ENCODE peak calls at places on chromosomes 11 and 22, in six cellular contexts. F, U, T, K, E and W are unnamed samples.

GRCh38 chr11:1084561-1085439 is 10.1 kb downstream of the MUC2 start:
- DNase-seq in F (no peak), U (peak; percentile 35), T (no peak), K (no peak), E (no peak), W (no peak)

GRCh38 chr11:41954034-41954433 is 494.6 kb upstream of the LRRC4C start:
- DNase-seq in F (no peak), U (no peak), T (no peak), K (no peak), E (no peak), W (no peak)

GRCh38 chr11:33045551-33046255 is 6.3 kb downstream of the TCP11L1 start:
- DNase-seq in F (no peak), U (no peak), T (no peak), K (peak; percentile 53), E (no peak), W (no peak)

GRCh38 chr11:120302001-120302805 is 22.9 kb upstream of the TLCD5 start:
- DNase-seq in F (no peak), U (no peak), T (no peak), K (no peak), E (no peak), W (no peak)

GRCh38 chr11:48103621-48104561 is 112.7 kb upstream of the OR4B1 start:
- DNase-seq in F (no peak), U (no peak), T (no peak), K (peak; percentile 29), E (no peak), W (no peak)

GRCh38 chr22:22210375-22210774 is 34.2 kb upstream of the VPREB1 start:
- DNase-seq in F (no peak), U (no peak), T (no peak), K (no peak), E (no peak), W (no peak)

GRCh38 chr11:95505927-95506426 is 275.0 kb upstream of the SESN3 start:
- DNase-seq in F (no peak), U (peak; percentile 17), T (no peak), K (no peak), E (no peak), W (no peak)

GRCh38 chr11:76132268-76132667 is 74.0 kb downstream of the WNT11 start:
- DNase-seq in F (no peak), U (no peak), T (no peak), K (no peak), E (no peak), W (no peak)

GRCh38 chr22:25525376-25525775 is 39.1 kb upstream of the GRK3 start:
- DNase-seq in F (no peak), U (no peak), T (no peak), K (no peak), E (no peak), W (no peak)

GRCh38 chr11:120810251-120810650 is 213.7 kb upstream of the TBCEL start:
- DNase-seq in F (no peak), U (no peak), T (no peak), K (no peak), E (no peak), W (no peak)

GRCh38 chr11:134632347-134633119 is 220.5 kb upstream of the B3GAT1 start:
- DNase-seq in F (no peak), U (no peak), T (no peak), K (no peak), E (no peak), W (no peak)

GRCh38 chr11:27718853-27719574 is 18.8 kb upstream of the BDNF start:
- DNase-seq in F (no peak), U (no peak), T (peak; percentile 79), K (no peak), E (no peak), W (no peak)

GRCh38 chr22:24181088-24181995 is at the start of gene SUSD2:
- DNase-seq in F (no peak), U (peak; percentile 34), T (peak; percentile 70), K (peak; percentile 76), E (no peak), W (no peak)

GRCh38 chr11:67238894-67239794 is 27.1 kb upstream of the GRK2 start:
- DNase-seq in F (no peak), U (peak; percentile 18), T (no peak), K (no peak), E (no peak), W (no peak)

GRCh38 chr22:36180038-36180880 is 19.7 kb upstream of the APOL3 start:
- DNase-seq in F (peak; percentile 71), U (peak; percentile 79), T (peak; percentile 94), K (peak; percentile 56), E (no peak), W (peak; percentile 66)

GRCh38 chr11:131037873-131038272 is 121.6 kb upstream of the SNX19 start:
- DNase-seq in F (no peak), U (no peak), T (no peak), K (no peak), E (no peak), W (no peak)

GRCh38 chr11:12556788-12557384 is 117.3 kb upstream of the TEAD1 start:
- DNase-seq in F (no peak), U (no peak), T (peak; percentile 51), K (peak; percentile 39), E (no peak), W (no peak)

GRCh38 chr11:73216466-73216865 is 1.6 kb upstream of the P2RY2 start:
- DNase-seq in F (no peak), U (no peak), T (no peak), K (no peak), E (no peak), W (no peak)

GRCh38 chr22:41256254-41256897 is 15.6 kb upstream of the CHADL start:
- DNase-seq in F (no peak), U (no peak), T (no peak), K (no peak), E (no peak), W (no peak)

GRCh38 chr11:66011785-66012303 is at the start of gene CST6:
- DNase-seq in F (no peak), U (no peak), T (peak; percentile 69), K (no peak), E (no peak), W (no peak)

GRCh38 chr11:39541945-39542351 is 1917.5 kb downstream of the LRRC4C start:
- DNase-seq in F (no peak), U (no peak), T (peak; percentile 51), K (no peak), E (no peak), W (no peak)

GRCh38 chr22:27137809-27138400 is 480.5 kb downstream of the MIAT start:
- DNase-seq in F (no peak), U (no peak), T (no peak), K (no peak), E (no peak), W (no peak)

GRCh38 chr11:103929168-103929903 is 107.1 kb upstream of the DDI1 start:
- DNase-seq in F (no peak), U (no peak), T (no peak), K (no peak), E (peak; percentile 82), W (peak; percentile 13)

GRCh38 chr11:38819986-38820385 is 2221.9 kb upstream of the RAG2 start:
- DNase-seq in F (no peak), U (no peak), T (no peak), K (no peak), E (no peak), W (no peak)

GRCh38 chr11:18307461-18308139 is 14.3 kb downstream of the HPS5 start:
- DNase-seq in F (no peak), U (no peak), T (no peak), K (no peak), E (no peak), W (no peak)

GRCh38 chr11:18304745-18305144 is 17.2 kb downstream of the HPS5 start:
- DNase-seq in F (no peak), U (no peak), T (no peak), K (no peak), E (no peak), W (no peak)

GRCh38 chr11:18309691-18310090 is 12.2 kb downstream of the HPS5 start:
- DNase-seq in F (no peak), U (no peak), T (no peak), K (no peak), E (no peak), W (no peak)

GRCh38 chr11:18310800-18311340 is 11.1 kb downstream of the HPS5 start:
- DNase-seq in F (no peak), U (no peak), T (no peak), K (no peak), E (peak; percentile 70), W (no peak)

DNA sequence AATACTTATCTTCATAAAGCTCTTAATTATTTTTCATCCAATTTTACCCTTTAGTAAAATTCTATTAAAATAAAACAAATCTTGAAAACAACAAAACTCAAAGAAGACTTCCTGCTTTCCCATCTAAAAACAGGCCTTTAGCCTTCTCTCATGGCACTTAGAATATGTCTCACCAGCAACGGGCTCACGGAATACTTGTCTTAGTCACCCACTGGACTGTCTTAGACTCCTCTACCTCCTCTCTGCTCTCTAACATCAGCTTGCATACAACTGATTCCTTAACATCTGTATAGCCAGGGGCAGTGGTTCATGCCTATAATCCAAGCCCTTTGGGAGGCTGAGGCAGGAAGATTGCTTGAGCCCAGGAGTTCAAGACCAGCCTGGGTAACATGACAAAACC is 13.7 kb downstream of the HPS5 start:
- DNase-seq in F (no peak), U (no peak), T (no peak), K (no peak), E (no peak), W (no peak)
- TF ChIP-seq POLR2A in F (no peak), U (no peak), T (no peak), K (no peak), E (no peak), W (no peak)

DNA sequence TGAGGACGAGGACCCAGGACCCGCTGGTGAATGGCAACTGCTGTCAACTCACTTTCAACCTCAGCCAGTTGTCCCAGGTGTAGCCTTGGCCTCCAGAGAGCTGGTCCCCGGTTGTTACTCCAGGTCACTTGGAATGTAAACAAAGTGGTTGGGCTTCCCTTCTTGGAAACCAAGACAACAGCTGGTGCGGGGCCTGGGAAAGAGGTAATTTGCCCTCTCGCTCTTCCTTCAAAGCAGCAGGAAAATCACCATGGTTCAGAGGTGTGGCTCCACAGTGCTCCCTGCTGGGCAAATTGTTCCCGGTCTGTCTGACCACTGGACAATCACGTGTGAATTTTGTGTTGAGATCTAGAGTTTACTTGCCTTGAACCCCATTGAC is 15.0 kb downstream of the SLC1A2 start:
- DNase-seq in F (no peak), U (peak; percentile 52), T (peak; percentile 79), K (peak; percentile 18), E (no peak), W (no peak)
- TF ChIP-seq TAF1 in F (no peak), U (no peak), T (no peak), K (no peak), E (no peak), W (no peak)

DNA sequence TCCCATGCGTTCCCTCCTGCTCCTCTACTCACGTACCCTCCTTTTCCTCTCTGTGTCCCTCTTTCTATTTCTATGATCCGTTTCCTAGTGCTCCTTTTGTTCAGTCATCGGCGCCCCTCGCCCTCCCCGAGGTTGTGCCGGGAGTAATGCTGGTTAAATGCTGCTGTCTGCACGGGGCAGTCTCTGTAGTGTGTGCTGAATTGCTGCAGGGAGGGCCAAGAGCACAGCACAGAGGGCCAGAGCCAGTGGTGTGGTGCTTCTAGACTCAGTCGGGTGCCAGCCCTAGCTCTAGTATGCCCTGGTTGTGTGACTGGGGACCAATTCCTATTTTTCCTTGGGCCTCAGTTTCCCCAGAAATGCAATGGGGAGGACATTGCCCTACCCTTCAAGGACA is 98.3 kb downstream of the PKNOX2 start:
- DNase-seq in F (no peak), U (no peak), T (peak; percentile 68), K (no peak), E (no peak), W (no peak)
- TF ChIP-seq POLR2A in F (no peak), U (no peak), T (no peak), K (no peak), E (no peak), W (no peak)

DNA sequence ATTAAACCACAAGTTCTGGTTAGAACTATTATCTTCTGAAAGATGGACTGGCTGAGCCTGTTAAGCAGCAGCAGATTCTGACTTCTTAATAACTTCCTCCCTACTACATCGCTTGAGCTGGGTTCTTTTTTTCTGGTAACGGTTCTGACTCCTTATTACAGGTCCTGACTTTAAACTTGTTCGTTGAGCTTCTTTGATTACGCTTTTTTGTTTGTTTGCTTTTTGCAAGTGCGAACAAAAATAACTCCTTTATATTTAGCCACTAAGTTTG is 1.1 kb downstream of the CBL start:
- DNase-seq in F (no peak), U (no peak), T (no peak), K (no peak), E (no peak), W (no peak)
- TF ChIP-seq TAF1 in F (no peak), U (no peak), T (no peak), K (no peak), E (no peak), W (no peak)